ENCODE peak calls at places on chromosomes 11 and 22, in eight cellular contexts. B, G, Q, I, W, R, H and T are unnamed samples.

GRCh38 chr11:57426439-57426753 is 525 bp downstream of the SLC43A3 start:
- DNase-seq in B (no peak), G (no peak), Q (no peak), I (no peak), W (no peak), R (no peak), H (no peak), T (no peak)

GRCh38 chr11:22508691-22509090 is 116.9 kb downstream of the FANCF start:
- DNase-seq in B (no peak), G (no peak), Q (peak), I (no peak), W (no peak), R (no peak), H (no peak), T (no peak)

GRCh38 chr11:128503231-128503991 is 83.9 kb downstream of the ETS1 start:
- DNase-seq in B (no peak), G (no peak), Q (no peak), I (no peak), W (no peak), R (no peak), H (no peak), T (no peak)

GRCh38 chr11:27921472-27921871 is 186.5 kb downstream of the KIF18A start:
- DNase-seq in B (no peak), G (no peak), Q (no peak), I (no peak), W (no peak), R (no peak), H (no peak), T (no peak)

GRCh38 chr22:49025791-49026475 is 801.7 kb downstream of the BRD1 start:
- DNase-seq in B (no peak), G (no peak), Q (no peak), I (no peak), W (no peak), R (no peak), H (peak), T (no peak)

GRCh38 chr11:47355283-47356128 is 3.0 kb upstream of the MYBPC3 start:
- DNase-seq in B (peak), G (peak), Q (peak), I (peak), W (peak), R (no peak), H (peak), T (peak)

GRCh38 chr11:67582026-67582425 is 1.6 kb upstream of the GSTP1 start:
- DNase-seq in B (no peak), G (no peak), Q (no peak), I (no peak), W (no peak), R (no peak), H (no peak), T (no peak)

GRCh38 chr22:44497218-44497903 is 672 bp downstream of the RTL6 start:
- DNase-seq in B (peak), G (no peak), Q (peak), I (peak), W (peak), R (no peak), H (peak), T (no peak)

GRCh38 chr11:58451585-58451984 is 9.5 kb upstream of the OR5B12 start:
- DNase-seq in B (no peak), G (no peak), Q (no peak), I (no peak), W (no peak), R (no peak), H (no peak), T (no peak)

GRCh38 chr22:18954333-18954732 is 18.2 kb upstream of the PRODH start:
- DNase-seq in B (peak), G (no peak), Q (peak), I (no peak), W (peak), R (peak), H (peak), T (peak)

GRCh38 chr11:111905391-111905790 is 6.2 kb downstream of the CRYAB start:
- DNase-seq in B (peak), G (no peak), Q (no peak), I (no peak), W (no peak), R (no peak), H (no peak), T (no peak)

GRCh38 chr11:124172076-124172475 is 11.1 kb upstream of the OR10D3 start:
- DNase-seq in B (no peak), G (no peak), Q (no peak), I (no peak), W (no peak), R (no peak), H (no peak), T (no peak)

GRCh38 chr11:8839306-8839956 is 71.6 kb upstream of the AKIP1 start:
- DNase-seq in B (no peak), G (no peak), Q (no peak), I (no peak), W (no peak), R (no peak), H (no peak), T (no peak)

GRCh38 chr22:32309585-32310251 is 47.9 kb upstream of the RFPL3 start:
- DNase-seq in B (no peak), G (no peak), Q (no peak), I (no peak), W (no peak), R (no peak), H (no peak), T (no peak)

GRCh38 chr11:61908730-61909622 is 8.4 kb downstream of the RAB3IL1 start:
- DNase-seq in B (peak), G (no peak), Q (no peak), I (no peak), W (no peak), R (no peak), H (no peak), T (no peak)

GRCh38 chr11:46315783-46316563 is 31.3 kb upstream of the DGKZ start:
- DNase-seq in B (peak), G (no peak), Q (no peak), I (no peak), W (no peak), R (no peak), H (no peak), T (no peak)

GRCh38 chr11:76598426-76598839 is 72.1 kb downstream of the LRRC32 start:
- DNase-seq in B (peak), G (no peak), Q (no peak), I (peak), W (no peak), R (no peak), H (peak), T (no peak)

GRCh38 chr11:134742228-134742612 is 330.2 kb upstream of the B3GAT1 start:
- DNase-seq in B (no peak), G (no peak), Q (no peak), I (no peak), W (no peak), R (no peak), H (no peak), T (no peak)

GRCh38 chr11:57792060-57792541 is 30.5 kb downstream of the CTNND1 start:
- DNase-seq in B (peak), G (no peak), Q (no peak), I (no peak), W (no peak), R (peak), H (peak), T (no peak)

GRCh38 chr11:76669901-76670474 is 559 bp downstream of the LRRC32 start:
- DNase-seq in B (peak), G (peak), Q (no peak), I (no peak), W (no peak), R (no peak), H (peak), T (no peak)

GRCh38 chr11:76629133-76629852 is 41.3 kb downstream of the LRRC32 start:
- DNase-seq in B (peak), G (no peak), Q (no peak), I (no peak), W (no peak), R (no peak), H (no peak), T (no peak)

GRCh38 chr22:46726066-46726985 is 11.7 kb downstream of the CERK start:
- DNase-seq in B (no peak), G (peak), Q (no peak), I (no peak), W (no peak), R (no peak), H (no peak), T (no peak)

GRCh38 chr11:113806403-113806802 is 26.8 kb downstream of the CLDN25 start:
- DNase-seq in B (no peak), G (no peak), Q (peak), I (peak), W (no peak), R (no peak), H (no peak), T (no peak)

GRCh38 chr11:126318642-126319373 is 14.9 kb downstream of the DCPS start:
- DNase-seq in B (peak), G (peak), Q (no peak), I (no peak), W (no peak), R (no peak), H (no peak), T (no peak)

GRCh38 chr11:72751293-72752087 is 718 bp downstream of the ARAP1 start:
- DNase-seq in B (no peak), G (no peak), Q (no peak), I (no peak), W (no peak), R (no peak), H (no peak), T (no peak)

GRCh38 chr11:108927791-108928545 is 263.1 kb downstream of the DDX10 start:
- DNase-seq in B (no peak), G (no peak), Q (no peak), I (no peak), W (no peak), R (no peak), H (no peak), T (no peak)

GRCh38 chr11:30583505-30584280 is 2.5 kb downstream of the MPPED2 start:
- DNase-seq in B (peak), G (no peak), Q (no peak), I (no peak), W (no peak), R (no peak), H (peak), T (no peak)

GRCh38 chr11:10526974-10527918 is 13.7 kb downstream of the RNF141 start:
- DNase-seq in B (no peak), G (no peak), Q (no peak), I (no peak), W (no peak), R (no peak), H (no peak), T (no peak)